ENCODE peak calls at places on chromosomes 12 and 14, in five cellular contexts. W is endothelial cell of umbilical vein, R is amniotic stem cell, P is NCI-H1092, S is stomach. C is an unnamed sample.

GRCh38 chr12:24561411-24561871 is 387.5 kb downstream of the BCAT1 start:
- DNase-seq in P (no peak), R (no peak), S (no peak), W (no peak), C (no peak)

GRCh38 chr12:85781751-85782150 is 54.5 kb downstream of the RASSF9 start:
- DNase-seq in R (no peak), W (no peak), P (peak), S (no peak), C (no peak)

GRCh38 chr14:34538871-34539406 is 562 bp downstream of the EAPP start:
- DNase-seq in W (peak), R (no peak), P (no peak), S (no peak), C (no peak)

GRCh38 chr12:126093911-126094310 is 1028.7 kb downstream of the AACS start:
- DNase-seq in W (no peak), S (no peak), P (no peak), R (no peak), C (no peak)

GRCh38 chr14:37246427-37246829 is 48.7 kb downstream of the MIPOL1 start:
- DNase-seq in P (peak), S (no peak), W (peak), R (no peak), C (peak)

GRCh38 chr14:104277416-104278213 is 139.2 kb downstream of the KIF26A start:
- DNase-seq in P (no peak), W (no peak), R (no peak), S (peak), C (no peak)

GRCh38 chr14:73248294-73248868 is 11.1 kb downstream of the PAPLN start:
- DNase-seq in P (no peak), R (no peak), S (no peak), W (no peak), C (no peak)

GRCh38 chr12:94379479-94380113 is 80.1 kb downstream of the CEP83 start:
- DNase-seq in S (no peak), R (no peak), W (no peak), P (no peak), C (no peak)

GRCh38 chr14:92861856-92862807 is 60.8 kb upstream of the CHGA start:
- DNase-seq in P (no peak), R (no peak), W (no peak), S (no peak), C (no peak)

GRCh38 chr12:13099910-13100609 is 3.4 kb downstream of the GSG1 start:
- DNase-seq in P (no peak), W (peak), R (no peak), S (no peak), C (no peak)

GRCh38 chr14:41505491-41505890 is 101.2 kb upstream of the LRFN5 start:
- DNase-seq in S (no peak), P (no peak), W (no peak), R (no peak), C (no peak)

GRCh38 chr12:102702447-102703114 is 214.5 kb downstream of the PAH start:
- DNase-seq in W (peak), R (no peak), S (peak), P (no peak), C (no peak)

GRCh38 chr12:125533434-125534029 is 468.3 kb downstream of the AACS start:
- DNase-seq in P (peak), R (no peak), W (no peak), S (peak), C (no peak)

GRCh38 chr14:59189281-59189821 is 884 bp downstream of the DAAM1 start:
- DNase-seq in W (no peak), S (no peak), R (no peak), P (no peak), C (no peak)

GRCh38 chr14:99534863-99535262 is 53.7 kb downstream of the CCNK start:
- DNase-seq in S (no peak), P (no peak), R (no peak), W (no peak), C (no peak)

GRCh38 chr14:92004062-92004461 is 35.8 kb downstream of the TRIP11 start:
- DNase-seq in S (no peak), P (no peak), R (no peak), W (no peak), C (no peak)

GRCh38 chr12:52356031-52356761 is 11.1 kb downstream of the KRT85 start:
- DNase-seq in R (no peak), S (no peak), W (no peak), P (no peak), C (no peak)

GRCh38 chr12:45192041-45192695 is 23.7 kb upstream of the ANO6 start:
- DNase-seq in R (no peak), P (no peak), W (peak), S (no peak), C (peak)

GRCh38 chr12:92039048-92039447 is 106.6 kb downstream of the BTG1 start:
- DNase-seq in S (no peak), R (no peak), W (no peak), P (no peak), C (no peak)

GRCh38 chr14:67636361-67636919 is 16.7 kb downstream of the ARG2 start:
- DNase-seq in S (no peak), W (peak), P (no peak), R (no peak), C (no peak)

GRCh38 chr12:101946233-101946611 is 68.8 kb downstream of the DRAM1 start:
- DNase-seq in W (no peak), P (no peak), R (no peak), S (no peak), C (no peak)

GRCh38 chr14:96940009-96940408 is 142.8 kb downstream of the VRK1 start:
- DNase-seq in W (no peak), P (no peak), R (no peak), S (no peak), C (no peak)

GRCh38 chr12:19048943-19049342 is 80.6 kb upstream of the PLEKHA5 start:
- DNase-seq in W (no peak), P (no peak), S (no peak), R (no peak), C (no peak)

GRCh38 chr14:38016497-38016896 is 191.2 kb upstream of the SSTR1 start:
- DNase-seq in P (no peak), R (no peak), S (no peak), W (no peak), C (no peak)

GRCh38 chr14:63964063-63964462 is 111.3 kb downstream of the SYNE2 start:
- DNase-seq in P (peak), S (no peak), R (no peak), W (no peak), C (peak)

GRCh38 chr14:97634786-97635185 is 837.6 kb downstream of the VRK1 start:
- DNase-seq in W (no peak), S (no peak), R (no peak), P (no peak), C (no peak)

GRCh38 chr12:71900091-71900490 is 38.6 kb upstream of the TPH2 start:
- DNase-seq in R (no peak), S (no peak), P (no peak), W (peak), C (no peak)

GRCh38 chr12:101117842-101118241 is 92.2 kb downstream of the SLC5A8 start:
- DNase-seq in S (no peak), P (no peak), W (no peak), R (no peak), C (no peak)

GRCh38 chr12:42094277-42094676 is 50.4 kb downstream of the GXYLT1 start:
- DNase-seq in S (no peak), W (peak), R (no peak), P (no peak), C (no peak)

GRCh38 chr12:105705765-105706164 is 375.3 kb downstream of the C12orf75 start:
- DNase-seq in P (no peak), S (peak), W (peak), R (peak), C (peak)

GRCh38 chr12:132827763-132828703 is 636 bp downstream of the GOLGA3 start:
- DNase-seq in S (peak), W (peak), P (no peak), R (peak), C (peak)

GRCh38 chr12:111105294-111105693 is 184.9 kb upstream of the MYL2 start:
- DNase-seq in R (no peak), S (no peak), W (no peak), P (no peak), C (no peak)